ENCODE peak calls at places on chromosomes 4 and X, in ten cellular contexts. One of them, this sample, is unnamed.

GRCh38 chrX:29561417-29561816 is 653.9 kb upstream of the MAGEB2 start:
- DNase-seq in tibial nerve: no peak
- DNase-seq in ascending aorta: no peak
- DNase-seq in endodermal cell: no peak
- DNase-seq in type B pancreatic cell: no peak
- DNase-seq in fibroblast of lung: no peak
- DNase-seq in AG09309: no peak
- DNase-seq in hepatocyte: no peak
- DNase-seq in GM13977: no peak
- DNase-seq in astrocyte: no peak
- DNase-seq in this sample: no peak

GRCh38 chrX:5113128-5113527 is 1115.5 kb downstream of the NLGN4X start:
- DNase-seq in tibial nerve: no peak
- DNase-seq in ascending aorta: no peak
- DNase-seq in endodermal cell: no peak
- DNase-seq in type B pancreatic cell: no peak
- DNase-seq in fibroblast of lung: peak
- DNase-seq in AG09309: no peak
- DNase-seq in hepatocyte: peak
- DNase-seq in GM13977: no peak
- DNase-seq in astrocyte: no peak
- DNase-seq in this sample: no peak

GRCh38 chr4:1597021-1597931 is 86.8 kb downstream of the FAM53A start:
- DNase-seq in tibial nerve: no peak
- DNase-seq in ascending aorta: no peak
- DNase-seq in endodermal cell: no peak
- DNase-seq in type B pancreatic cell: no peak
- DNase-seq in fibroblast of lung: no peak
- DNase-seq in AG09309: no peak
- DNase-seq in hepatocyte: no peak
- DNase-seq in GM13977: no peak
- DNase-seq in astrocyte: no peak
- DNase-seq in this sample: no peak

GRCh38 chrX:44765556-44765955 is 78.3 kb upstream of the DUSP21 start:
- DNase-seq in tibial nerve: no peak
- DNase-seq in ascending aorta: no peak
- DNase-seq in endodermal cell: no peak
- DNase-seq in type B pancreatic cell: no peak
- DNase-seq in fibroblast of lung: no peak
- DNase-seq in AG09309: no peak
- DNase-seq in hepatocyte: no peak
- DNase-seq in GM13977: no peak
- DNase-seq in astrocyte: no peak
- DNase-seq in this sample: no peak

GRCh38 chr4:183467246-183467645 is 22.8 kb downstream of the CDKN2AIP start:
- DNase-seq in tibial nerve: no peak
- DNase-seq in ascending aorta: no peak
- DNase-seq in endodermal cell: no peak
- DNase-seq in type B pancreatic cell: no peak
- DNase-seq in fibroblast of lung: no peak
- DNase-seq in AG09309: no peak
- DNase-seq in hepatocyte: no peak
- DNase-seq in GM13977: no peak
- DNase-seq in astrocyte: no peak
- DNase-seq in this sample: no peak

GRCh38 chr4:133320576-133321170 is 171.6 kb downstream of the PCDH10 start:
- DNase-seq in tibial nerve: no peak
- DNase-seq in ascending aorta: no peak
- DNase-seq in endodermal cell: peak
- DNase-seq in type B pancreatic cell: no peak
- DNase-seq in fibroblast of lung: peak
- DNase-seq in AG09309: no peak
- DNase-seq in hepatocyte: peak
- DNase-seq in GM13977: peak
- DNase-seq in astrocyte: peak
- DNase-seq in this sample: no peak

GRCh38 chr4:109067509-109068205 is 234.8 kb downstream of the COL25A1 start:
- DNase-seq in tibial nerve: peak
- DNase-seq in ascending aorta: no peak
- DNase-seq in endodermal cell: no peak
- DNase-seq in type B pancreatic cell: no peak
- DNase-seq in fibroblast of lung: peak
- DNase-seq in AG09309: no peak
- DNase-seq in hepatocyte: no peak
- DNase-seq in GM13977: no peak
- DNase-seq in astrocyte: peak
- DNase-seq in this sample: no peak

GRCh38 chr4:57214654-57215411 is 104.6 kb upstream of the IGFBP7 start:
- DNase-seq in tibial nerve: no peak
- DNase-seq in ascending aorta: no peak
- DNase-seq in endodermal cell: no peak
- DNase-seq in type B pancreatic cell: no peak
- DNase-seq in fibroblast of lung: no peak
- DNase-seq in AG09309: no peak
- DNase-seq in hepatocyte: no peak
- DNase-seq in GM13977: no peak
- DNase-seq in astrocyte: no peak
- DNase-seq in this sample: no peak

GRCh38 chrX:12013220-12013619 is 125.1 kb upstream of the FRMPD4 start:
- DNase-seq in tibial nerve: no peak
- DNase-seq in ascending aorta: no peak
- DNase-seq in endodermal cell: no peak
- DNase-seq in type B pancreatic cell: no peak
- DNase-seq in fibroblast of lung: peak
- DNase-seq in AG09309: no peak
- DNase-seq in hepatocyte: no peak
- DNase-seq in GM13977: no peak
- DNase-seq in astrocyte: peak
- DNase-seq in this sample: no peak

GRCh38 chr4:153205757-153206156 is 1.5 kb downstream of the TRIM2 start:
- DNase-seq in tibial nerve: no peak
- DNase-seq in ascending aorta: no peak
- DNase-seq in endodermal cell: peak
- DNase-seq in type B pancreatic cell: no peak
- DNase-seq in fibroblast of lung: peak
- DNase-seq in AG09309: no peak
- DNase-seq in hepatocyte: peak
- DNase-seq in GM13977: no peak
- DNase-seq in astrocyte: peak
- DNase-seq in this sample: no peak

GRCh38 chrX:154762529-154763296 is at the start of gene DKC1:
- DNase-seq in tibial nerve: peak
- DNase-seq in ascending aorta: peak
- DNase-seq in endodermal cell: peak
- DNase-seq in type B pancreatic cell: peak
- DNase-seq in fibroblast of lung: peak
- DNase-seq in AG09309: peak
- DNase-seq in hepatocyte: peak
- DNase-seq in GM13977: peak
- DNase-seq in astrocyte: peak
- DNase-seq in this sample: peak

DNA sequence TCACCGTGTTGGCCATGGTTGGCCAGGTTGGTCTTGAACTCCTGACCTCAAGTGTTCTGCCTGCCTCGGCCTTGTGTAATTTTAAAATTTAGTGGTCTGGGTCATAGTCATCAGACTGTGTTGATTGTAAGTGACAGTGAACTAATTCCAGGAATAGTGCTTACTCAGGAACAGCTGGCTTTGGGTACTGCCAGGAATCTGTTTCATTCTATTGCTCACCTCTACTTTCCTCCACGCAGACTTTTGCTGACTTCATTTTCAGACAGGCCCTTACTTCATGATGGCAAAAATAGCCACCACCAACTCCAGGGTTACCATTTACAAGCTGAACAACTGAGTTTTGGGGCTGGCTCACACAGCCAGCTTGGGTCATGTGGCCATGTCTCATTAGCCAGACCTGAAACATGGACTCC is 54.6 kb downstream of the FNIP2 start:
- DNase-seq in tibial nerve: no peak
- DNase-seq in ascending aorta: peak
- DNase-seq in endodermal cell: no peak
- DNase-seq in type B pancreatic cell: no peak
- DNase-seq in fibroblast of lung: peak
- DNase-seq in AG09309: peak
- DNase-seq in hepatocyte: no peak
- DNase-seq in GM13977: no peak
- DNase-seq in astrocyte: peak
- DNase-seq in this sample: no peak
- TF ChIP-seq CTCF in tibial nerve: no peak
- TF ChIP-seq CTCF in ascending aorta: no peak
- TF ChIP-seq CTCF in endodermal cell: no peak
- TF ChIP-seq CTCF in type B pancreatic cell: no peak
- TF ChIP-seq CTCF in fibroblast of lung: no peak
- TF ChIP-seq CTCF in AG09309: no peak
- TF ChIP-seq CTCF in hepatocyte: no peak
- TF ChIP-seq CTCF in GM13977: no peak
- TF ChIP-seq CTCF in astrocyte: no peak
- TF ChIP-seq CTCF in this sample: no peak

GRCh38 chrX:72255445-72255844 is 16.6 kb upstream of the ERCC6L start:
- DNase-seq in tibial nerve: no peak
- DNase-seq in ascending aorta: no peak
- DNase-seq in endodermal cell: peak
- DNase-seq in type B pancreatic cell: no peak
- DNase-seq in fibroblast of lung: no peak
- DNase-seq in AG09309: no peak
- DNase-seq in hepatocyte: no peak
- DNase-seq in GM13977: no peak
- DNase-seq in astrocyte: no peak
- DNase-seq in this sample: no peak

GRCh38 chrX:72254835-72255234 is 16.0 kb upstream of the ERCC6L start:
- DNase-seq in tibial nerve: no peak
- DNase-seq in ascending aorta: no peak
- DNase-seq in endodermal cell: no peak
- DNase-seq in type B pancreatic cell: no peak
- DNase-seq in fibroblast of lung: no peak
- DNase-seq in AG09309: no peak
- DNase-seq in hepatocyte: no peak
- DNase-seq in GM13977: no peak
- DNase-seq in astrocyte: no peak
- DNase-seq in this sample: no peak

GRCh38 chrX:72258174-72258573 is 18.9 kb downstream of the RPS4X start:
- DNase-seq in tibial nerve: no peak
- DNase-seq in ascending aorta: no peak
- DNase-seq in endodermal cell: no peak
- DNase-seq in type B pancreatic cell: no peak
- DNase-seq in fibroblast of lung: peak
- DNase-seq in AG09309: peak
- DNase-seq in hepatocyte: peak
- DNase-seq in GM13977: no peak
- DNase-seq in astrocyte: peak
- DNase-seq in this sample: no peak

GRCh38 chrX:72255864-72256263 is 17.0 kb upstream of the ERCC6L start:
- DNase-seq in tibial nerve: no peak
- DNase-seq in ascending aorta: no peak
- DNase-seq in endodermal cell: no peak
- DNase-seq in type B pancreatic cell: no peak
- DNase-seq in fibroblast of lung: no peak
- DNase-seq in AG09309: no peak
- DNase-seq in hepatocyte: no peak
- DNase-seq in GM13977: no peak
- DNase-seq in astrocyte: no peak
- DNase-seq in this sample: no peak

GRCh38 chrX:72253686-72254085 is 14.9 kb upstream of the ERCC6L start:
- DNase-seq in tibial nerve: no peak
- DNase-seq in ascending aorta: no peak
- DNase-seq in endodermal cell: no peak
- DNase-seq in type B pancreatic cell: no peak
- DNase-seq in fibroblast of lung: no peak
- DNase-seq in AG09309: no peak
- DNase-seq in hepatocyte: no peak
- DNase-seq in GM13977: no peak
- DNase-seq in astrocyte: no peak
- DNase-seq in this sample: no peak
- TF ChIP-seq CTCF in tibial nerve: no peak
- TF ChIP-seq CTCF in ascending aorta: no peak
- TF ChIP-seq CTCF in endodermal cell: no peak
- TF ChIP-seq CTCF in type B pancreatic cell: no peak
- TF ChIP-seq CTCF in fibroblast of lung: no peak
- TF ChIP-seq CTCF in AG09309: no peak
- TF ChIP-seq CTCF in hepatocyte: no peak
- TF ChIP-seq CTCF in GM13977: no peak
- TF ChIP-seq CTCF in astrocyte: no peak
- TF ChIP-seq CTCF in this sample: no peak

GRCh38 chr4:62159876-62160275 is 959.8 kb downstream of the ADGRL3 start:
- DNase-seq in tibial nerve: no peak
- DNase-seq in ascending aorta: no peak
- DNase-seq in endodermal cell: no peak
- DNase-seq in type B pancreatic cell: no peak
- DNase-seq in fibroblast of lung: no peak
- DNase-seq in AG09309: no peak
- DNase-seq in hepatocyte: no peak
- DNase-seq in GM13977: no peak
- DNase-seq in astrocyte: no peak
- DNase-seq in this sample: no peak

GRCh38 chr4:62159306-62159705 is 959.2 kb downstream of the ADGRL3 start:
- DNase-seq in tibial nerve: no peak
- DNase-seq in ascending aorta: no peak
- DNase-seq in endodermal cell: no peak
- DNase-seq in type B pancreatic cell: no peak
- DNase-seq in fibroblast of lung: no peak
- DNase-seq in AG09309: no peak
- DNase-seq in hepatocyte: no peak
- DNase-seq in GM13977: no peak
- DNase-seq in astrocyte: no peak
- DNase-seq in this sample: no peak

GRCh38 chr4:62161446-62161845 is 961.3 kb downstream of the ADGRL3 start:
- DNase-seq in tibial nerve: no peak
- DNase-seq in ascending aorta: no peak
- DNase-seq in endodermal cell: no peak
- DNase-seq in type B pancreatic cell: no peak
- DNase-seq in fibroblast of lung: no peak
- DNase-seq in AG09309: no peak
- DNase-seq in hepatocyte: no peak
- DNase-seq in GM13977: no peak
- DNase-seq in astrocyte: no peak
- DNase-seq in this sample: no peak

DNA sequence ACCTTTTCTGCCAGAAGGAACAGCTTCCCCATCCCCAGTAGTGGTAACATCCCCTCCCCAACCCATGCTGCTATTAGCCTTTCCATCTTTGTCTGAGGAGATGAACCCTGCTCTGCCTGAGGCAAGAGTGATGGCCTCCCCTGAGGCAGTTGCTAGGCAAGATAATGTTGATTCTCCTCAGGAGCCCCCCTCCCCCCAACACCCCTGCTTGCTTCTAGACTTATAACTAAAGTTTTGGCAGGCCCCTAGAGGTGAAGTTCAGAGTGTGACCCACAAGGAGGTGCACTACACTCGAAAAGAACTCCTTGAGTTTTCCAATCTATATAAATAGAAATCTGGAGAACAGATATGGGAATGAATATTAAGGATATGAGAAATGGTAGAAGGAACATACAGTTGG is 962.5 kb downstream of the ADGRL3 start:
- DNase-seq in tibial nerve: no peak
- DNase-seq in ascending aorta: no peak
- DNase-seq in endodermal cell: peak
- DNase-seq in type B pancreatic cell: no peak
- DNase-seq in fibroblast of lung: no peak
- DNase-seq in AG09309: no peak
- DNase-seq in hepatocyte: no peak
- DNase-seq in GM13977: no peak
- DNase-seq in astrocyte: no peak
- DNase-seq in this sample: no peak
- TF ChIP-seq CTCF in tibial nerve: no peak
- TF ChIP-seq CTCF in ascending aorta: no peak
- TF ChIP-seq CTCF in endodermal cell: peak
- TF ChIP-seq CTCF in type B pancreatic cell: no peak
- TF ChIP-seq CTCF in fibroblast of lung: no peak
- TF ChIP-seq CTCF in AG09309: no peak
- TF ChIP-seq CTCF in hepatocyte: no peak
- TF ChIP-seq CTCF in GM13977: no peak
- TF ChIP-seq CTCF in astrocyte: no peak
- TF ChIP-seq CTCF in this sample: no peak

GRCh38 chrX:18951032-18951431 is 32.9 kb downstream of the PHKA2 start:
- DNase-seq in tibial nerve: no peak
- DNase-seq in ascending aorta: no peak
- DNase-seq in endodermal cell: peak
- DNase-seq in type B pancreatic cell: no peak
- DNase-seq in fibroblast of lung: no peak
- DNase-seq in AG09309: no peak
- DNase-seq in hepatocyte: no peak
- DNase-seq in GM13977: no peak
- DNase-seq in astrocyte: no peak
- DNase-seq in this sample: no peak
- TF ChIP-seq CTCF in tibial nerve: no peak
- TF ChIP-seq CTCF in ascending aorta: no peak
- TF ChIP-seq CTCF in endodermal cell: peak
- TF ChIP-seq CTCF in type B pancreatic cell: no peak
- TF ChIP-seq CTCF in fibroblast of lung: no peak
- TF ChIP-seq CTCF in AG09309: peak
- TF ChIP-seq CTCF in hepatocyte: no peak
- TF ChIP-seq CTCF in GM13977: no peak
- TF ChIP-seq CTCF in astrocyte: no peak
- TF ChIP-seq CTCF in this sample: no peak

This sample was measured in omental fat pad.